ENCODE peak calls at places on chromosomes 5 and 9, in seven cellular contexts. W is GM03348; G is fibroblast of pulmonary artery; P is amniotic stem cell; F is activated CD8-positive, alpha-beta memory T cell treated with anti-CD3 and anti-CD28 coated beads for 24 hours; Y is HS-5; N is erythroblast. V is an unnamed sample.

GRCh38 chr5:134177197-134178171 is 734 bp upstream of the SKP1 start:
- DNase-seq in N (peak; percentile 89), G (peak; percentile 82), P (peak; percentile 42), F (no peak), W (peak; percentile 23), Y (no peak), V (peak; percentile 40)

GRCh38 chr5:135546014-135546413 is 10.2 kb upstream of the NEUROG1 start:
- DNase-seq in Y (no peak), F (no peak), N (no peak), W (no peak), G (no peak), P (no peak), V (no peak)

GRCh38 chr5:124349931-124350330 is 396.5 kb downstream of the ZNF608 start:
- DNase-seq in W (no peak), N (no peak), Y (no peak), F (no peak), P (no peak), G (no peak), V (peak; percentile 5)

GRCh38 chr9:133987455-133987800 is 4.7 kb downstream of the VAV2 start:
- DNase-seq in P (no peak), G (no peak), N (no peak), W (no peak), Y (no peak), F (no peak), V (no peak)

GRCh38 chr9:37582548-37583157 is 6.5 kb upstream of the FBXO10 start:
- DNase-seq in P (peak; percentile 23), W (peak; percentile 56), F (no peak), Y (no peak), N (peak; percentile 67), G (peak; percentile 88), V (peak; percentile 10)

GRCh38 chr5:31251032-31251431 is 57.5 kb downstream of the CDH6 start:
- DNase-seq in W (no peak), P (no peak), Y (no peak), N (no peak), G (no peak), F (no peak), V (no peak)

GRCh38 chr5:160651682-160652645 is 200.0 kb downstream of the ATP10B start:
- DNase-seq in W (no peak), F (no peak), Y (no peak), N (no peak), P (no peak), G (no peak), V (no peak)

GRCh38 chr9:93674580-93675335 is 98.4 kb downstream of the PHF2 start:
- DNase-seq in F (no peak), W (no peak), Y (no peak), P (no peak), N (no peak), G (no peak), V (no peak)

GRCh38 chr5:134545070-134545868 is 19.8 kb downstream of the JADE2 start:
- DNase-seq in F (peak; percentile 70), W (no peak), P (no peak), Y (no peak), N (no peak), G (peak; percentile 74), V (no peak)

GRCh38 chr5:1415059-1415425 is 30.2 kb downstream of the SLC6A3 start:
- DNase-seq in P (no peak), Y (no peak), G (no peak), N (no peak), F (no peak), W (no peak), V (no peak)

GRCh38 chr5:140806834-140807775 is at the start of gene PCDHA4:
- DNase-seq in W (no peak), N (peak; percentile 17), F (no peak), G (peak; percentile 6), P (no peak), Y (no peak), V (no peak)

GRCh38 chr5:115296130-115296997 is at the start of gene CCDC112:
- DNase-seq in N (peak; percentile 86), F (peak; percentile 87), G (peak; percentile 76), Y (peak; percentile 31), W (peak; percentile 98), P (peak; percentile 14), V (no peak)

GRCh38 chr5:141787376-141787775 is 90.8 kb downstream of the PCDH1 start:
- DNase-seq in F (no peak), P (no peak), Y (no peak), G (peak; percentile 29), W (no peak), N (no peak), V (no peak)

GRCh38 chr5:123344819-123345426 is 78.3 kb downstream of the CEP120 start:
- DNase-seq in F (no peak), N (peak; percentile 9), G (peak; percentile 70), P (peak; percentile 15), W (peak; percentile 43), Y (no peak), V (no peak)

GRCh38 chr5:132825165-132825823 is 5.2 kb downstream of the SHROOM1 start:
- DNase-seq in G (no peak), W (no peak), N (peak; percentile 35), F (no peak), Y (no peak), P (no peak), V (no peak)

GRCh38 chr5:145856285-145856818 is 16.5 kb downstream of the GRXCR2 start:
- DNase-seq in F (no peak), P (no peak), Y (no peak), N (peak; percentile 85), W (peak; percentile 63), G (peak; percentile 68), V (no peak)

GRCh38 chr5:163381832-163382231 is 55.6 kb upstream of the CCNG1 start:
- DNase-seq in W (no peak), F (no peak), Y (no peak), G (no peak), N (no peak), P (no peak), V (no peak)

GRCh38 chr9:108580021-108580439 is 275.8 kb downstream of the ACTL7B start:
- DNase-seq in F (no peak), G (peak; percentile 20), W (peak; percentile 25), P (no peak), N (no peak), Y (no peak), V (peak; percentile 84)

V was measured in epithelial cell of prostate.